ENCODE peak calls at places on chromosomes 16 and 17, in five cellular contexts. One of them, this sample, is unnamed.

GRCh38 chr16:27315333-27316037 is 1.7 kb downstream of the IL4R start:
- DNase-seq in fibroblast of lung: peak
- DNase-seq in AG10803: peak
- DNase-seq in upper lobe of right lung: peak
- DNase-seq in HCT116: peak
- DNase-seq in this sample: peak

GRCh38 chr16:81587626-81588160 is 143.1 kb downstream of the CMIP start:
- DNase-seq in upper lobe of right lung: no peak
- DNase-seq in AG10803: no peak
- DNase-seq in HCT116: no peak
- DNase-seq in fibroblast of lung: no peak
- DNase-seq in this sample: no peak

GRCh38 chr17:62824290-62825135 is 16.4 kb upstream of the MARCHF10 start:
- DNase-seq in fibroblast of lung: peak
- DNase-seq in upper lobe of right lung: no peak
- DNase-seq in AG10803: peak
- DNase-seq in HCT116: peak
- DNase-seq in this sample: peak

GRCh38 chr16:716250-716607 is 1.3 kb downstream of the METRN start:
- DNase-seq in HCT116: no peak
- DNase-seq in AG10803: peak
- DNase-seq in fibroblast of lung: peak
- DNase-seq in upper lobe of right lung: no peak
- DNase-seq in this sample: peak

GRCh38 chr16:70341600-70341999 is 5.1 kb upstream of the DDX19A start:
- DNase-seq in upper lobe of right lung: no peak
- DNase-seq in AG10803: no peak
- DNase-seq in HCT116: no peak
- DNase-seq in fibroblast of lung: no peak
- DNase-seq in this sample: no peak

GRCh38 chr16:88486398-88487123 is 33.5 kb downstream of the ZFPM1 start:
- DNase-seq in HCT116: no peak
- DNase-seq in upper lobe of right lung: no peak
- DNase-seq in AG10803: no peak
- DNase-seq in fibroblast of lung: no peak
- DNase-seq in this sample: no peak

GRCh38 chr17:81387235-81388060 is 7.8 kb upstream of the BAHCC1 start:
- DNase-seq in AG10803: peak
- DNase-seq in upper lobe of right lung: peak
- DNase-seq in fibroblast of lung: peak
- DNase-seq in HCT116: no peak
- DNase-seq in this sample: peak

GRCh38 chr17:18910326-18910725 is 41.6 kb upstream of the SLC5A10 start:
- DNase-seq in HCT116: no peak
- DNase-seq in AG10803: no peak
- DNase-seq in fibroblast of lung: no peak
- DNase-seq in upper lobe of right lung: no peak
- DNase-seq in this sample: no peak

GRCh38 chr17:29682054-29682453 is 59.3 kb upstream of the CORO6 start:
- DNase-seq in HCT116: no peak
- DNase-seq in AG10803: no peak
- DNase-seq in upper lobe of right lung: no peak
- DNase-seq in fibroblast of lung: no peak
- DNase-seq in this sample: no peak

GRCh38 chr17:75693500-75694481 is 26.7 kb downstream of the SAP30BP start:
- DNase-seq in HCT116: peak
- DNase-seq in AG10803: peak
- DNase-seq in upper lobe of right lung: peak
- DNase-seq in fibroblast of lung: peak
- DNase-seq in this sample: peak
- TF ChIP-seq CTCF in HCT116: no peak
- TF ChIP-seq CTCF in AG10803: peak
- TF ChIP-seq CTCF in upper lobe of right lung: no peak
- TF ChIP-seq CTCF in fibroblast of lung: no peak
- TF ChIP-seq CTCF in this sample: no peak

DNA sequence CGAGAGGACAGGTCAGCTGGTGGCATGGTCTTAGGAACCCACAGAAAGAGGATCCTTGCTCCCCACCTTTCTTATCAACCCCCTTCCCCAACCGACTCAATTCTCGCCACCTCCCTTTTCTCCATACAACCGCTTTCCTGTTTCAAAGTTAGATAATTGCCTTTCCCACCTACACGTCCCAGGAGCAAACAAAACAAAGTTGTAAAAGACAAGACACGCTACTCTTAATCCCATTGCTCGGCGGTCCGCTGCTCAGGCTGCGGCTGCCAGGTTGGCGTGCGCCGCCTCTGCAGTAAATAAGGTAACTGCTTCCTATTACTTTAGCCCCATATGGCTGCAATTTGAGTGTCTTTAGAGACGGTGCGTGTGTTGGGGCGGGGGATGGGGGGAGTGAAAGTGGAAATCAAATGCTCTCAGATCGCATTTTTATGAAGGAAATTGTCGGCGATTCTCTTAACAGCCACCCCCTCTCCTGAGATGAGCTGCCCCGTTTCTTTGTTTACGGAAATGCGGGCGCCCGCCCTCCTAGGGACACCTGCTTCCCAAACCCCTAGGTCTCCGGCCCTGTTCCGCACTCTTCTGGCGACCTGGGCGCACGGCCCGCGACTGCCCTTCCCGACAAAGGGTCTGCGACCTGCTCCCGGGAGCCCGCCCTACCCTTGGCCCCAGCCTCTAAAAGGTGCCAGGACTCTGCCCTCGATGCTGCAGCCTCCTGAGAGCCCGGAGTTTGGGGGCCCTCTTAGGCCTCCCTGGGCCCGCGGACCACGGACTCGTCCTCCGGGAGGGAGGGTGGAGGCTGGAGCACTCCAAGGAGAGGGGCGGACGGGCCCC is 3.7 kb upstream of the CBX8 start:
- DNase-seq in AG10803: peak
- DNase-seq in upper lobe of right lung: peak
- DNase-seq in HCT116: peak
- DNase-seq in fibroblast of lung: peak
- DNase-seq in this sample: peak
- H3K4me3 ChIP-seq in AG10803: no peak
- H3K4me3 ChIP-seq in upper lobe of right lung: no peak
- H3K4me3 ChIP-seq in HCT116: peak
- H3K4me3 ChIP-seq in fibroblast of lung: no peak
- H3K4me3 ChIP-seq in this sample: no peak

GRCh38 chr17:58325289-58325726 is 3.3 kb downstream of the TSPOAP1 start:
- DNase-seq in AG10803: no peak
- DNase-seq in fibroblast of lung: no peak
- DNase-seq in upper lobe of right lung: no peak
- DNase-seq in HCT116: no peak
- DNase-seq in this sample: no peak

GRCh38 chr17:58322581-58323419 is 5.8 kb downstream of the TSPOAP1 start:
- DNase-seq in HCT116: no peak
- DNase-seq in fibroblast of lung: no peak
- DNase-seq in AG10803: no peak
- DNase-seq in upper lobe of right lung: peak
- DNase-seq in this sample: no peak

GRCh38 chr17:58325976-58326468 is 2.6 kb downstream of the TSPOAP1 start:
- DNase-seq in AG10803: no peak
- DNase-seq in HCT116: no peak
- DNase-seq in fibroblast of lung: no peak
- DNase-seq in upper lobe of right lung: peak
- DNase-seq in this sample: no peak

GRCh38 chr17:58323420-58324408 is 4.9 kb downstream of the TSPOAP1 start:
- DNase-seq in HCT116: no peak
- DNase-seq in upper lobe of right lung: no peak
- DNase-seq in fibroblast of lung: no peak
- DNase-seq in AG10803: no peak
- DNase-seq in this sample: no peak

DNA sequence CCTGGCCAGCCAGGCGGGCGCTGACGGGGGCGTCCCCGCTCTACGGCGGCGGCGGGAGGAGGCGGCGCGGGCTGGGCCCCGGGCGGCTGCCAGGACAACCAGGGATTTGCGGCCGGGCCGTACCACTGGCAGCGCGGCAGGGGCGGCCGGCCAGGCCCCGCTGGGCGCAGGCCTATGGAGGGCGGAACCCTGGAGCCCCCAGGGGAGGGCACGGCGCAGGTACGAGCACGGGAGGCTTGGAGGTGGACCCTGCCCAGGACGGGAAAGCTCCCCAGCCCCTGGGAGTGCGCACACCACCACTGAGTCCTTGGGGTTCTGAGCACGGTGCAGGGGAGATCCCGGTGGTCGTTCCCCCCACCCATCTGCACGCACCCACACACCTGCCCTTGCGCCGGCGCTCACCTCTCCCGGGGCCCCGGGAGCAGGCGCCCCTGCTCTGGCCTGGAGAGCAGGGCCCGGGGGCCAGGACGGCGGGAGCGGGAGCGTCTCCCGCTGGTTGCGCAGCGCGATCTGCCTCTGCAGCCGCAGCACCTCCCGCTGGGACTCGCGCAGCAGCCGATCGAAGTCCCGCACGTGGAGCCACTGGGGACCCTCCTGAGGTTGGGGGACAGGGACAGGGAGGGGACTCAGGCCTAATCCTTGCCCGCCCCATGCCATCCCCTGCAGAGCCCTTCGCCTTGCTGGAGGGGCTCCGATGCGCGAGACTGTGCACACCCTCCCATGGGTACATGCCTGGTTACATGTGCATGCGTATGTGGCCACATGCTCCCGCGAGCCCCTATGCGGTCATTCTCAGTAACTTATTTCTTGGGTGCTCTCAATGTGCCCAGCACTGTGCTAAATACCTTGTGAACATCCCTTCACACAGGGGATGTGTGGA is 3.9 kb downstream of the TSPOAP1 start:
- DNase-seq in HCT116: no peak
- DNase-seq in AG10803: peak
- DNase-seq in upper lobe of right lung: peak
- DNase-seq in fibroblast of lung: no peak
- DNase-seq in this sample: peak
- TF ChIP-seq CTCF in HCT116: no peak
- TF ChIP-seq CTCF in AG10803: no peak
- TF ChIP-seq CTCF in upper lobe of right lung: no peak
- TF ChIP-seq CTCF in fibroblast of lung: no peak
- TF ChIP-seq CTCF in this sample: no peak

DNA sequence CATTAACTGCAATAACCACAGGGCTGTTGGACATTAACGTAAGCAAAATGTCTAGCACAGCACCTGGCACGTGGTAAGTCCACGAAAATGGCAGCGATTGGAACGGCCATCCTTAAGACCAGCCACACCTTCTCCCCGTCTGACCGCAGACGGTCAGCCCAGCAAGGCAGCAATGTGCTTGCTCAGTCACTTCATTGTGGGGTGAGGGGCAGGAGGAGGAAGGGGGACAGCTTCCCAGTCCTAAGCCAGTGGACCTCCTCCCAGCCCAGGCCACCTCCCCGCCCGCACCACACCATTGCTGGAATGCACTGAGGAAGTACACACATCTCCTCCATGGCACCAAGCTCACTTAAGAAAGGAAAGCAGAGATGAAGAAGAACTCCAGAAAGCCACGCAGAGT is 8.6 kb upstream of the MYLK3 start:
- DNase-seq in fibroblast of lung: no peak
- DNase-seq in AG10803: no peak
- DNase-seq in HCT116: no peak
- DNase-seq in upper lobe of right lung: no peak
- DNase-seq in this sample: no peak
- H3K4me3 ChIP-seq in fibroblast of lung: no peak
- H3K4me3 ChIP-seq in AG10803: no peak
- H3K4me3 ChIP-seq in HCT116: no peak
- H3K4me3 ChIP-seq in upper lobe of right lung: no peak
- H3K4me3 ChIP-seq in this sample: no peak

GRCh38 chr16:19166500-19166899 is 1.5 kb upstream of the SYT17 start:
- DNase-seq in HCT116: peak
- DNase-seq in fibroblast of lung: no peak
- DNase-seq in upper lobe of right lung: peak
- DNase-seq in AG10803: no peak
- DNase-seq in this sample: no peak
- TF ChIP-seq CTCF in HCT116: peak
- TF ChIP-seq CTCF in fibroblast of lung: no peak
- TF ChIP-seq CTCF in upper lobe of right lung: no peak
- TF ChIP-seq CTCF in AG10803: no peak
- TF ChIP-seq CTCF in this sample: no peak

DNA sequence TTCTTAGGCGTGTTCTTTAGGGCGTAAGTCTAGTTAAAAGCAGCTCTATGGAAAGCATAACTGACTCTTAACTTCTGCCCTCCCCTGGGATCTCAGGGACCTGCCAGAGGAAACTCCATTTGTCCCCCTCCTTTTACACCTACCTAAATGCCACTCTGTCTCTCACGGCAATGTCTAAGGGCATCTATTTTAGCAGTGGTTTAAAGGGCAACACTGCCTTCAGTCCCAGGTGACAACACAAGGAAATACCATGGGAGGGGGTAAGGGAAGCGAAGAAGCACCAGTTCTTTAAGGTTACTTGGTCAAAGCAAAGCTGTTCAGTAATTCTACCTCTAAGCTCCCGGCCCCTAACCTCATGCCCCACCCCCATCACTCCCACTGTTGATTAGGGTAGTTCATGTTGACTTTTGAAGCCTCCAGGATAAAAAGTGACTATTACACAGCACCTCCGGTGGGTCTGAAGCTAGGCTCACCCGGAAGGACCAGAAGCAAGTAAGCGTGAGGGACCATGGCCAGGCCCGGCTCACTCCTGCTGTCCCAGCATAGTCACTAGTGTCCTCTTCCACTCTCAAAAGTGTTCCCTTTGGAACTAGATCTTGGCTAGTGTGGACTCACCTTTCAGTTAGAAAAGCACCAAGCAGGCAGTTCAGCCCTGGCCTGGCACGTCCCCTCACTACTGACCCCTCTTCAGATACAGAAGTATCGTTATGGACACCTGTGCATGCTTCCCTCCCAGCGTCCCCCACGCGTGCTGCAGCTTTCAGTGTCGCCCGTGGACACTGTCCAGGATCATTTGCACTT is 47.0 kb downstream of the CYTH1 start:
- DNase-seq in fibroblast of lung: no peak
- DNase-seq in AG10803: no peak
- DNase-seq in HCT116: no peak
- DNase-seq in upper lobe of right lung: no peak
- DNase-seq in this sample: no peak
- H3K4me3 ChIP-seq in fibroblast of lung: no peak
- H3K4me3 ChIP-seq in AG10803: no peak
- H3K4me3 ChIP-seq in HCT116: no peak
- H3K4me3 ChIP-seq in upper lobe of right lung: peak
- H3K4me3 ChIP-seq in this sample: no peak

GRCh38 chr16:25707553-25707952 is 15.8 kb downstream of the HS3ST4 start:
- DNase-seq in upper lobe of right lung: no peak
- DNase-seq in HCT116: no peak
- DNase-seq in fibroblast of lung: no peak
- DNase-seq in AG10803: no peak
- DNase-seq in this sample: no peak

GRCh38 chr16:25709182-25709581 is 17.4 kb downstream of the HS3ST4 start:
- DNase-seq in upper lobe of right lung: no peak
- DNase-seq in AG10803: no peak
- DNase-seq in HCT116: no peak
- DNase-seq in fibroblast of lung: no peak
- DNase-seq in this sample: no peak

GRCh38 chr16:25713785-25714570 is 22.2 kb downstream of the HS3ST4 start:
- DNase-seq in AG10803: no peak
- DNase-seq in fibroblast of lung: no peak
- DNase-seq in upper lobe of right lung: no peak
- DNase-seq in HCT116: no peak
- DNase-seq in this sample: no peak

GRCh38 chr16:25707982-25708583 is 16.3 kb downstream of the HS3ST4 start:
- DNase-seq in fibroblast of lung: no peak
- DNase-seq in AG10803: no peak
- DNase-seq in HCT116: peak
- DNase-seq in upper lobe of right lung: no peak
- DNase-seq in this sample: peak
- TF ChIP-seq CTCF in fibroblast of lung: no peak
- TF ChIP-seq CTCF in AG10803: peak
- TF ChIP-seq CTCF in HCT116: peak
- TF ChIP-seq CTCF in upper lobe of right lung: peak
- TF ChIP-seq CTCF in this sample: peak

This sample was measured in cardiac fibroblast.